ENCODE peak calls at places on chromosome 6, in five cellular contexts. One of them, this sample, is unnamed.

GRCh38 chr6:41706876-41707564 is 28.4 kb downstream of the TFEB start:
- DNase-seq in fibroblast of pulmonary artery: peak
- DNase-seq in cardiac fibroblast: peak
- DNase-seq in tibial artery: peak
- DNase-seq in Calu3: no peak
- DNase-seq in this sample: no peak

GRCh38 chr6:108002365-108003221 is 44.6 kb upstream of the SEC63 start:
- DNase-seq in cardiac fibroblast: no peak
- DNase-seq in fibroblast of pulmonary artery: no peak
- DNase-seq in tibial artery: no peak
- DNase-seq in Calu3: peak
- DNase-seq in this sample: no peak

GRCh38 chr6:131950767-131951575 is at the start of gene CCN2:
- DNase-seq in tibial artery: peak
- DNase-seq in fibroblast of pulmonary artery: peak
- DNase-seq in Calu3: peak
- DNase-seq in cardiac fibroblast: peak
- DNase-seq in this sample: peak

GRCh38 chr6:43096451-43097097 is 20.5 kb downstream of the PTK7 start:
- DNase-seq in Calu3: peak
- DNase-seq in cardiac fibroblast: peak
- DNase-seq in tibial artery: no peak
- DNase-seq in fibroblast of pulmonary artery: peak
- DNase-seq in this sample: no peak

GRCh38 chr6:125748534-125749111 is 809 bp upstream of the HEY2 start:
- DNase-seq in fibroblast of pulmonary artery: no peak
- DNase-seq in cardiac fibroblast: peak
- DNase-seq in tibial artery: no peak
- DNase-seq in Calu3: no peak
- DNase-seq in this sample: no peak

GRCh38 chr6:138795809-138796469 is at the start of gene ECT2L:
- DNase-seq in tibial artery: peak
- DNase-seq in fibroblast of pulmonary artery: peak
- DNase-seq in Calu3: peak
- DNase-seq in cardiac fibroblast: peak
- DNase-seq in this sample: peak

GRCh38 chr6:56862415-56863175 is 92.3 kb upstream of the BEND6 start:
- DNase-seq in fibroblast of pulmonary artery: peak
- DNase-seq in tibial artery: no peak
- DNase-seq in cardiac fibroblast: no peak
- DNase-seq in Calu3: no peak
- DNase-seq in this sample: no peak

GRCh38 chr6:75800133-75800532 is 51.1 kb downstream of the MYO6 start:
- DNase-seq in Calu3: no peak
- DNase-seq in cardiac fibroblast: no peak
- DNase-seq in tibial artery: no peak
- DNase-seq in fibroblast of pulmonary artery: no peak
- DNase-seq in this sample: no peak

GRCh38 chr6:28922841-28923317 is 906 bp downstream of the TRIM27 start:
- DNase-seq in cardiac fibroblast: peak
- DNase-seq in Calu3: peak
- DNase-seq in tibial artery: peak
- DNase-seq in fibroblast of pulmonary artery: peak
- DNase-seq in this sample: no peak

GRCh38 chr6:74979065-74979766 is 226.6 kb downstream of the COL12A1 start:
- DNase-seq in fibroblast of pulmonary artery: peak
- DNase-seq in Calu3: no peak
- DNase-seq in cardiac fibroblast: no peak
- DNase-seq in tibial artery: no peak
- DNase-seq in this sample: no peak

GRCh38 chr6:52609968-52610367 is 33.1 kb upstream of the TRAM2 start:
- DNase-seq in cardiac fibroblast: no peak
- DNase-seq in tibial artery: no peak
- DNase-seq in fibroblast of pulmonary artery: no peak
- DNase-seq in Calu3: no peak
- DNase-seq in this sample: no peak

GRCh38 chr6:105835373-105835772 is 250.8 kb upstream of the PRDM1 start:
- DNase-seq in fibroblast of pulmonary artery: peak
- DNase-seq in cardiac fibroblast: peak
- DNase-seq in tibial artery: no peak
- DNase-seq in Calu3: peak
- DNase-seq in this sample: peak
- TF ChIP-seq CTCF in fibroblast of pulmonary artery: no peak
- TF ChIP-seq CTCF in cardiac fibroblast: no peak
- TF ChIP-seq CTCF in tibial artery: no peak
- TF ChIP-seq CTCF in Calu3: peak
- TF ChIP-seq CTCF in this sample: no peak

DNA sequence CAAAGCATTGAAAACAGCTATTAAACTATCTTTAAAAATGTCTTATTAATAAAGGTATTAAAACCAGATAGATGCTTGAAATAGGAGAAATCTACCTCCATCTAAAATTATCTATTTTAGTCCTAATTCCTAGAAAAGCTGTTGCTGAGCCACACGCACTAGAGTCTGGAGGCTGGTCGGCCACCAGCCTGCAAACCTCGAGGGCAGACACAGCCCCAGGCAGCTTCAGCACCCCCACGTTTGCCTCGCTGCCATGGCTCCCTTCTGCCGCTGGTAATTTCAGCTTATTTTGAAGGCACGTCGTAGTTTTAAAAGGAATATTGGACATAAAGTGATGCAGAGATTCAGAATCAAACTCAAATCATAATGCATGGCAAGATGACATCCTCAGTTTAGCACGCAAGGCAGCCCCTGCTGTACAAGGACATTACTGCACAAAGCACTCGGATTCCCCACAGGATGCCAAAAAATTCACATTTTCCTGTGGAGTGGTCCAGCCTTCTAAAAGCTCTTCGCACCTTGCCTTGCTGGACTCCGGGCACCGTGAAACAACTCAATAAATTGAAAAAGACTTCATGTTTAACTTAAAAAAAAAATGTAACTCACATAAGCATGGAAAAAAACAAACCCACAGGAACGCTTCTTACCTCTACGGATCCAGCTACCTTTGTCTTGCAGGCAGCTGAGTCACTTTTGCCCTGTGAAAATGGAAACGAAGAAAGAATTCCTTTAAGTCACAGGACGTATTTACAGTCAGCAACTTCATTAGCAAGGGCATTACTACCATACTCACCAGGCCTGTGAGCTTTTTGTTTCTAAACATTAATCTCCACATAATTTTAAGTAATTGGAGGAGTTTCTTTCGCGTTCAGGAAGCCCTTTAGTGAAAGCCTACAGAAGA is 143.4 kb upstream of the RPS6KA2 start:
- DNase-seq in fibroblast of pulmonary artery: no peak
- DNase-seq in cardiac fibroblast: peak
- DNase-seq in Calu3: no peak
- DNase-seq in tibial artery: no peak
- DNase-seq in this sample: no peak
- TF ChIP-seq CTCF in fibroblast of pulmonary artery: peak
- TF ChIP-seq CTCF in cardiac fibroblast: peak
- TF ChIP-seq CTCF in Calu3: no peak
- TF ChIP-seq CTCF in tibial artery: no peak
- TF ChIP-seq CTCF in this sample: peak

GRCh38 chr6:17347012-17347411 is 46.4 kb upstream of the CAP2 start:
- DNase-seq in fibroblast of pulmonary artery: no peak
- DNase-seq in Calu3: no peak
- DNase-seq in tibial artery: no peak
- DNase-seq in cardiac fibroblast: no peak
- DNase-seq in this sample: no peak

GRCh38 chr6:17354700-17355403 is 38.5 kb upstream of the CAP2 start:
- DNase-seq in fibroblast of pulmonary artery: peak
- DNase-seq in Calu3: peak
- DNase-seq in cardiac fibroblast: no peak
- DNase-seq in tibial artery: no peak
- DNase-seq in this sample: no peak

GRCh38 chr6:17352302-17352701 is 41.1 kb upstream of the CAP2 start:
- DNase-seq in cardiac fibroblast: no peak
- DNase-seq in tibial artery: no peak
- DNase-seq in Calu3: no peak
- DNase-seq in fibroblast of pulmonary artery: no peak
- DNase-seq in this sample: no peak

GRCh38 chr6:17353440-17354175 is 39.8 kb upstream of the CAP2 start:
- DNase-seq in tibial artery: no peak
- DNase-seq in cardiac fibroblast: no peak
- DNase-seq in fibroblast of pulmonary artery: no peak
- DNase-seq in Calu3: no peak
- DNase-seq in this sample: no peak

GRCh38 chr6:17349437-17349836 is 44.0 kb upstream of the CAP2 start:
- DNase-seq in cardiac fibroblast: peak
- DNase-seq in Calu3: no peak
- DNase-seq in fibroblast of pulmonary artery: peak
- DNase-seq in tibial artery: no peak
- DNase-seq in this sample: no peak
- TF ChIP-seq CTCF in cardiac fibroblast: no peak
- TF ChIP-seq CTCF in Calu3: no peak
- TF ChIP-seq CTCF in fibroblast of pulmonary artery: no peak
- TF ChIP-seq CTCF in tibial artery: no peak
- TF ChIP-seq CTCF in this sample: no peak

DNA sequence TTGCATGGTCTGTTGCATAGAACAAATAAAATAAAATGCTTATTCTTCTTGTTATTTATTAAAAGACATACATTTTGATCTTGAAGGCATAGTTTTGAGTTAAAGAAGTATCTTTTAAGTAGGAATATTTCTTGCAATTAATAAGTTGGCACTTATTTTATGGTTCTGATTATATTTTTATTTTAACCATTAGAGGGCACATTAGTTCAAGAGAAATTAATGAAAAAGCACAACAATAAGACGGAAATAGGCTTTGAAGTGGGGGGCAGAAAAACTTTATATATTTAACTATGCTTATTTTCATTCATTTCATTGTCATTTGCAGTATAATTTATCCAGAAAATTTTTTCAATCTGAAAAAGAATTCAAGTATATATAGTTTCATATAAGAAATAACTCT is 44.2 kb upstream of the MAP3K7 start:
- DNase-seq in fibroblast of pulmonary artery: no peak
- DNase-seq in tibial artery: no peak
- DNase-seq in cardiac fibroblast: no peak
- DNase-seq in Calu3: no peak
- DNase-seq in this sample: no peak
- TF ChIP-seq CTCF in fibroblast of pulmonary artery: no peak
- TF ChIP-seq CTCF in tibial artery: no peak
- TF ChIP-seq CTCF in cardiac fibroblast: no peak
- TF ChIP-seq CTCF in Calu3: no peak
- TF ChIP-seq CTCF in this sample: no peak

GRCh38 chr6:8608737-8609136 is 173.4 kb upstream of the SLC35B3 start:
- DNase-seq in tibial artery: no peak
- DNase-seq in Calu3: no peak
- DNase-seq in cardiac fibroblast: no peak
- DNase-seq in fibroblast of pulmonary artery: no peak
- DNase-seq in this sample: no peak
- TF ChIP-seq CTCF in tibial artery: no peak
- TF ChIP-seq CTCF in Calu3: no peak
- TF ChIP-seq CTCF in cardiac fibroblast: no peak
- TF ChIP-seq CTCF in fibroblast of pulmonary artery: no peak
- TF ChIP-seq CTCF in this sample: no peak

GRCh38 chr6:82588020-82588419 is 224.4 kb downstream of the TPBG start:
- DNase-seq in cardiac fibroblast: no peak
- DNase-seq in tibial artery: no peak
- DNase-seq in fibroblast of pulmonary artery: no peak
- DNase-seq in Calu3: no peak
- DNase-seq in this sample: no peak

GRCh38 chr6:82588859-82589412 is 225.3 kb downstream of the TPBG start:
- DNase-seq in Calu3: no peak
- DNase-seq in fibroblast of pulmonary artery: no peak
- DNase-seq in cardiac fibroblast: no peak
- DNase-seq in tibial artery: no peak
- DNase-seq in this sample: no peak

DNA sequence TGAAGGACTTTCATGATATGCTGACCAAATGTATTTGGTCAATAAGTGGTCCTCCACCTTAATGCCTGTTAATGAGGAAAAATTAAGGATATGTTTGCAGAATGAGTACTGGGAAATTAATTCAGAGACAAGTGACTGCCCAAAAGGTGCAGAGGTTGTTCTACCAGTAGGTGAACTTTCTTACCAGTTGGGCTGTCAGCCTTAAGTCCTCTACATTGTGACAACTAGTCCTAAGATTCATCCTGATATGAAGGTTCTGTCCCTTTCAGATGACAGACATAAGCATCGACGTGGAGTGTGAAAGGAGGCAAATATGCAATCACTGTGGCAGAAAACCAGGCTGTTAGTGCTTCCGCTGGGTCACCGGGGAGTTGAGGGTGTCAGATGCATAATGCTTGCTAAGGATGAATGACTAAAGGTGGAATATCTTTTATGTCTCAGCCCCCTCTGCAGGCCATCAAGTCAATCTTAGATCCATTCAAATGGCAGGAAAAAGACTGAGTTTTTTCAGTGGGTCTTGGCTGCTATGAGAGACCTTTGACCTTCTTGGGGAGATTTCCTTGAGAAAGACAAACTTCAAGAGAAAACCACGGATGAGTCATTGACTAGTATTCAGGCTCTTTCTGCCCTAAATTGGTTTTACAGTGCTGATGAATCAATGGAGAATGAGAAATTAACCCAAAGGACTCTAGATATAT is 226.0 kb downstream of the TPBG start:
- DNase-seq in tibial artery: no peak
- DNase-seq in cardiac fibroblast: peak
- DNase-seq in fibroblast of pulmonary artery: peak
- DNase-seq in Calu3: peak
- DNase-seq in this sample: no peak
- TF ChIP-seq CTCF in tibial artery: peak
- TF ChIP-seq CTCF in cardiac fibroblast: no peak
- TF ChIP-seq CTCF in fibroblast of pulmonary artery: peak
- TF ChIP-seq CTCF in Calu3: no peak
- TF ChIP-seq CTCF in this sample: no peak

GRCh38 chr6:35258858-35259193 is 709 bp upstream of the ZNF76 start:
- DNase-seq in fibroblast of pulmonary artery: peak
- DNase-seq in Calu3: peak
- DNase-seq in cardiac fibroblast: peak
- DNase-seq in tibial artery: no peak
- DNase-seq in this sample: no peak
- TF ChIP-seq CTCF in fibroblast of pulmonary artery: peak
- TF ChIP-seq CTCF in Calu3: no peak
- TF ChIP-seq CTCF in cardiac fibroblast: peak
- TF ChIP-seq CTCF in tibial artery: no peak
- TF ChIP-seq CTCF in this sample: no peak

GRCh38 chr6:44222987-44223470 is 366 bp upstream of the SLC29A1 start:
- DNase-seq in Calu3: no peak
- DNase-seq in fibroblast of pulmonary artery: no peak
- DNase-seq in tibial artery: peak
- DNase-seq in cardiac fibroblast: no peak
- DNase-seq in this sample: no peak

GRCh38 chr6:44224978-44225330 is 1.6 kb downstream of the SLC29A1 start:
- DNase-seq in cardiac fibroblast: no peak
- DNase-seq in fibroblast of pulmonary artery: no peak
- DNase-seq in tibial artery: no peak
- DNase-seq in Calu3: no peak
- DNase-seq in this sample: no peak

GRCh38 chr6:44224154-44224977 is 971 bp downstream of the SLC29A1 start:
- DNase-seq in cardiac fibroblast: no peak
- DNase-seq in fibroblast of pulmonary artery: no peak
- DNase-seq in tibial artery: no peak
- DNase-seq in Calu3: peak
- DNase-seq in this sample: no peak

GRCh38 chr6:44222486-44222986 is 859 bp upstream of the SLC29A1 start:
- DNase-seq in fibroblast of pulmonary artery: no peak
- DNase-seq in Calu3: no peak
- DNase-seq in tibial artery: no peak
- DNase-seq in cardiac fibroblast: no peak
- DNase-seq in this sample: no peak

GRCh38 chr6:44223471-44224153 is at the start of gene SLC29A1:
- DNase-seq in tibial artery: peak
- DNase-seq in Calu3: peak
- DNase-seq in fibroblast of pulmonary artery: peak
- DNase-seq in cardiac fibroblast: peak
- DNase-seq in this sample: peak
- TF ChIP-seq CTCF in tibial artery: no peak
- TF ChIP-seq CTCF in Calu3: peak
- TF ChIP-seq CTCF in fibroblast of pulmonary artery: no peak
- TF ChIP-seq CTCF in cardiac fibroblast: no peak
- TF ChIP-seq CTCF in this sample: no peak

GRCh38 chr6:18260448-18261106 is 3.8 kb downstream of the DEK start:
- DNase-seq in fibroblast of pulmonary artery: peak
- DNase-seq in Calu3: peak
- DNase-seq in tibial artery: no peak
- DNase-seq in cardiac fibroblast: peak
- DNase-seq in this sample: no peak
- TF ChIP-seq CTCF in fibroblast of pulmonary artery: no peak
- TF ChIP-seq CTCF in Calu3: no peak
- TF ChIP-seq CTCF in tibial artery: no peak
- TF ChIP-seq CTCF in cardiac fibroblast: peak
- TF ChIP-seq CTCF in this sample: no peak

This sample was measured in mesothelial cell of epicardium.